ENCODE peak calls at places on chromosomes 2 and 18, in seven cellular contexts. H, Z, C, X, P, Y and N are unnamed samples.
A peak's percentile ranks its signal among the peaks of the same experiment; 100 is the strongest.

GRCh38 chr18:49021433-49022129 is 70.8 kb upstream of the SMAD7 start:
- DNase-seq in Z (no peak), X (peak; percentile 88), C (no peak), P (peak; percentile 73), H (peak; percentile 49), Y (peak; percentile 63), N (peak; percentile 23)

GRCh38 chr2:11366326-11366741 is 21.9 kb upstream of the ROCK2 start:
- DNase-seq in C (no peak), Z (no peak), Y (no peak), H (no peak), X (no peak), P (no peak), N (no peak)

GRCh38 chr2:201639205-201639604 is 4.1 kb downstream of the TMEM237 start:
- DNase-seq in X (no peak), H (no peak), Z (no peak), P (no peak), Y (no peak), C (no peak), N (no peak)

GRCh38 chr2:148052687-148053086 is 31.8 kb downstream of the MBD5 start:
- DNase-seq in C (no peak), P (no peak), H (no peak), Z (no peak), X (no peak), Y (no peak), N (no peak)

GRCh38 chr2:132581917-132582316 is 88.1 kb downstream of the LYPD1 start:
- DNase-seq in C (no peak), H (no peak), P (peak; percentile 54), Z (no peak), X (peak; percentile 43), Y (no peak), N (no peak)

GRCh38 chr2:217832987-217833386 is 169.8 kb downstream of the TNS1 start:
- DNase-seq in P (no peak), X (no peak), Z (no peak), Y (no peak), H (no peak), C (no peak), N (no peak)

GRCh38 chr2:30776831-30777652 is 30.2 kb downstream of the CAPN13 start:
- DNase-seq in X (no peak), Z (no peak), P (no peak), H (no peak), C (no peak), Y (no peak), N (no peak)

GRCh38 chr18:13067966-13068365 is 76.8 kb downstream of the CEP192 start:
- DNase-seq in P (no peak), Z (no peak), H (no peak), X (no peak), C (no peak), Y (no peak), N (no peak)

GRCh38 chr2:173793649-173794565 is 171.3 kb downstream of the SP3 start:
- DNase-seq in C (no peak), Z (no peak), H (no peak), X (no peak), Y (no peak), P (no peak), N (no peak)

GRCh38 chr2:84801816-84802215 is 79.1 kb downstream of the TRABD2A start:
- DNase-seq in Z (no peak), H (no peak), X (no peak), P (no peak), C (no peak), Y (no peak), N (no peak)

GRCh38 chr2:8376603-8377423 is 305.0 kb upstream of the ID2 start:
- DNase-seq in H (no peak), C (no peak), X (no peak), Y (no peak), Z (peak; percentile 1), P (no peak), N (no peak)

GRCh38 chr18:848062-848795 is 36.2 kb upstream of the YES1 start:
- DNase-seq in Y (no peak), P (no peak), C (no peak), X (no peak), H (no peak), Z (no peak), N (no peak)

GRCh38 chr2:54503192-54503591 is 47.1 kb downstream of the SPTBN1 start:
- DNase-seq in P (peak; percentile 39), X (peak; percentile 75), C (no peak), Y (peak; percentile 43), Z (no peak), H (peak; percentile 60), N (peak; percentile 15)

GRCh38 chr2:181471227-181471626 is 14.0 kb downstream of the ITGA4 start:
- DNase-seq in P (peak; percentile 68), C (no peak), H (no peak), X (no peak), Z (no peak), Y (no peak), N (no peak)

GRCh38 chr18:26531600-26532150 is 16.7 kb downstream of the KCTD1 start:
- DNase-seq in P (no peak), X (no peak), H (no peak), C (no peak), Y (no peak), Z (no peak), N (no peak)

GRCh38 chr2:241637233-241638062 is at the start of gene ATG4B:
- DNase-seq in H (peak; percentile 86), C (peak; percentile 84), X (peak; percentile 89), P (peak; percentile 86), Y (peak; percentile 90), Z (peak; percentile 72), N (peak; percentile 71)

GRCh38 chr2:170240629-170241028 is 62.7 kb downstream of the MYO3B start:
- DNase-seq in Y (no peak), P (no peak), H (no peak), Z (no peak), C (no peak), X (no peak), N (no peak)

GRCh38 chr2:160169401-160169918 is 30.6 kb downstream of the ITGB6 start:
- DNase-seq in P (no peak), Y (no peak), H (no peak), Z (no peak), C (no peak), X (no peak), N (no peak)

GRCh38 chr2:10918661-10919414 is 7.1 kb downstream of the KCNF1 start:
- DNase-seq in X (no peak), C (no peak), Z (no peak), Y (no peak), H (peak; percentile 58), P (no peak), N (no peak)

GRCh38 chr2:238667008-238667407 is 180.9 kb upstream of the TWIST2 start:
- DNase-seq in Y (no peak), H (peak; percentile 83), C (no peak), P (no peak), Z (peak; percentile 82), X (no peak), N (no peak)

GRCh38 chr2:239898292-239898925 is 126.7 kb downstream of the NDUFA10 start:
- DNase-seq in H (no peak), X (no peak), Y (peak; percentile 6), Z (no peak), C (no peak), P (no peak), N (no peak)

GRCh38 chr18:9851511-9851910 is 34.3 kb upstream of the TXNDC2 start:
- DNase-seq in P (no peak), Y (no peak), Z (no peak), H (peak; percentile 62), X (no peak), C (no peak), N (no peak)